ENCODE peak calls at places on chromosomes 7 and 10, in eight cellular contexts. O is psoas muscle, S is globus pallidus, L is GDM1, K is bronchial epithelial cell, V is right lobe of liver, R is EH, F is DMS153. U is an unnamed sample.
A peak's percentile ranks its signal among the peaks of the same experiment; 100 is the strongest.

GRCh38 chr7:101121996-101122932 is 4.6 kb upstream of the SERPINE1 start:
- DNase-seq in O (peak; percentile 82), S (no peak), L (no peak), K (peak; percentile 89), V (peak; percentile 62), R (peak; percentile 100), F (no peak), U (peak; percentile 78)

GRCh38 chr7:17448479-17449423 is 150.3 kb downstream of the AHR start:
- DNase-seq in O (no peak), S (no peak), L (no peak), K (peak; percentile 31), V (no peak), R (peak; percentile 70), F (no peak), U (no peak)

GRCh38 chr10:114631678-114632417 is 26.2 kb downstream of the ABLIM1 start:
- DNase-seq in O (peak; percentile 50), S (peak; percentile 7), L (no peak), K (no peak), V (peak; percentile 91), R (peak; percentile 31), F (no peak), U (no peak)

GRCh38 chr10:117461766-117462423 is 80.7 kb upstream of the EMX2 start:
- DNase-seq in O (peak; percentile 65), S (no peak), L (no peak), K (peak; percentile 91), V (no peak), R (peak; percentile 99), F (no peak), U (peak; percentile 89)

GRCh38 chr7:17651926-17652385 is 288.3 kb downstream of the SNX13 start:
- DNase-seq in O (no peak), S (no peak), L (no peak), K (peak; percentile 70), V (no peak), R (peak; percentile 94), F (no peak), U (peak; percentile 71)

GRCh38 chr7:28301148-28301641 is 111.1 kb upstream of the CREB5 start:
- DNase-seq in O (no peak), S (no peak), L (no peak), K (peak; percentile 80), V (peak; percentile 82), R (no peak), F (no peak), U (peak; percentile 40)

GRCh38 chr10:101244321-101245050 is 15.2 kb upstream of the LBX1 start:
- DNase-seq in O (peak; percentile 23), S (no peak), L (no peak), K (peak; percentile 44), V (no peak), R (peak; percentile 60), F (no peak), U (no peak)

GRCh38 chr10:97174937-97175336 is 10.8 kb downstream of the SLIT1 start:
- DNase-seq in O (no peak), S (no peak), L (no peak), K (peak; percentile 7), V (no peak), R (no peak), F (no peak), U (no peak)

GRCh38 chr7:154871483-154871882 is 131.4 kb downstream of the PAXIP1 start:
- DNase-seq in O (no peak), S (peak; percentile 25), L (no peak), K (no peak), V (no peak), R (no peak), F (no peak), U (no peak)

GRCh38 chr7:101386558-101387199 is 24.0 kb downstream of the COL26A1 start:
- DNase-seq in O (peak; percentile 25), S (no peak), L (no peak), K (no peak), V (peak; percentile 80), R (peak; percentile 53), F (peak; percentile 20), U (no peak)

GRCh38 chr10:15092855-15093408 is 4.2 kb upstream of the RPP38 start:
- DNase-seq in O (no peak), S (no peak), L (no peak), K (no peak), V (no peak), R (no peak), F (no peak), U (no peak)

GRCh38 chr7:87853237-87853864 is 22.8 kb downstream of the SLC25A40 start:
- DNase-seq in O (no peak), S (no peak), L (no peak), K (peak; percentile 78), V (no peak), R (peak; percentile 50), F (no peak), U (peak; percentile 39)

GRCh38 chr10:68594405-68594804 is 34.3 kb downstream of the TET1 start:
- DNase-seq in O (no peak), S (no peak), L (no peak), K (peak; percentile 54), V (no peak), R (peak; percentile 66), F (no peak), U (peak; percentile 57)

GRCh38 chr10:29733323-29733722 is 98.6 kb upstream of the SVIL start:
- DNase-seq in O (no peak), S (no peak), L (no peak), K (no peak), V (no peak), R (no peak), F (no peak), U (no peak)

U was measured in foreskin keratinocyte.